ENCODE peak calls at places on chromosomes 5 and 9, in seven cellular contexts. R is PC-3, L is stromal cell of bone marrow, F is HS-27A, S is occipital lobe, P is NCI-H460, U is cardiac fibroblast. V is an unnamed sample.

GRCh38 chr9:138112090-138112748 is 234.6 kb downstream of the CACNA1B start:
- DNase-seq in R (no peak), L (no peak), F (no peak), S (no peak), P (no peak), U (no peak), V (no peak)

GRCh38 chr5:180332051-180332517 is 21.1 kb downstream of the GFPT2 start:
- DNase-seq in R (peak), L (no peak), F (no peak), S (no peak), P (no peak), U (peak), V (no peak)

GRCh38 chr5:80146036-80146435 is 109.8 kb downstream of the SERINC5 start:
- DNase-seq in R (no peak), L (no peak), F (no peak), S (no peak), P (no peak), U (no peak), V (no peak)

GRCh38 chr9:104087894-104088293 is 6.2 kb upstream of the SMC2 start:
- DNase-seq in R (no peak), L (no peak), F (no peak), S (no peak), P (no peak), U (no peak), V (no peak)

GRCh38 chr5:168885324-168886120 is 306.4 kb upstream of the PANK3 start:
- DNase-seq in R (no peak), L (no peak), F (no peak), S (no peak), P (no peak), U (no peak), V (no peak)

GRCh38 chr5:14122089-14122488 is 21.1 kb upstream of the TRIO start:
- DNase-seq in R (no peak), L (no peak), F (no peak), S (no peak), P (no peak), U (no peak), V (no peak)

GRCh38 chr5:179534431-179534830 is 15.9 kb upstream of the RUFY1 start:
- DNase-seq in R (no peak), L (no peak), F (no peak), S (no peak), P (no peak), U (no peak), V (no peak)

GRCh38 chr9:126804696-126805545 is at the start of gene ZBTB43:
- DNase-seq in R (peak), L (peak), F (peak), S (peak), P (peak), U (peak), V (peak)

GRCh38 chr9:75039006-75039405 is 10.9 kb upstream of the CARNMT1 start:
- DNase-seq in R (peak), L (peak), F (no peak), S (no peak), P (no peak), U (peak), V (no peak)

GRCh38 chr9:98091735-98092632 is 27.0 kb downstream of the TRIM14 start:
- DNase-seq in R (no peak), L (no peak), F (no peak), S (peak), P (no peak), U (peak), V (no peak)

V was measured in ovary.